ENCODE peak calls at places on chromosomes 1 and 21, in four cellular contexts. D, N, S and C are unnamed samples.

GRCh38 chr21:40668535-40669275 is 178.3 kb downstream of the DSCAM start:
- DNase-seq in S (no peak), N (no peak), D (no peak), C (no peak)

GRCh38 chr1:231417503-231417902 is 4.6 kb downstream of the EGLN1 start:
- DNase-seq in N (no peak), D (no peak), S (no peak), C (no peak)

GRCh38 chr1:48056365-48056764 is 59.2 kb upstream of the TRABD2B start:
- DNase-seq in S (no peak), N (no peak), D (no peak), C (no peak)

GRCh38 chr1:7223334-7224080 is 438.3 kb downstream of the CAMTA1 start:
- DNase-seq in S (no peak), D (no peak), N (no peak), C (peak)

GRCh38 chr1:229556551-229556950 is 2.0 kb downstream of the ABCB10 start:
- DNase-seq in S (no peak), D (no peak), N (no peak), C (no peak)

GRCh38 chr1:2650967-2651645 is 18.3 kb upstream of the MMEL1 start:
- DNase-seq in S (no peak), N (peak), D (no peak), C (no peak)

GRCh38 chr1:85330206-85330605 is 53.8 kb upstream of the BCL10 start:
- DNase-seq in D (peak), S (no peak), N (no peak), C (peak)

GRCh38 chr1:116737855-116738318 is 16.3 kb upstream of the CD2 start:
- DNase-seq in D (no peak), N (no peak), S (no peak), C (no peak)

GRCh38 chr1:109918077-109918606 is 7.5 kb downstream of the CSF1 start:
- DNase-seq in D (no peak), N (no peak), S (no peak), C (no peak)

GRCh38 chr1:180951881-180952656 is 39.4 kb downstream of the KIAA1614 start:
- DNase-seq in D (no peak), N (no peak), S (no peak), C (no peak)

GRCh38 chr1:204623365-204623893 is 62.1 kb downstream of the LRRN2 start:
- DNase-seq in D (peak), S (no peak), N (no peak), C (peak)

GRCh38 chr1:2312589-2313301 is 78.6 kb downstream of the MORN1 start:
- DNase-seq in S (no peak), N (peak), D (no peak), C (no peak)

GRCh38 chr1:96983866-96984265 is 262.3 kb downstream of the PTBP2 start:
- DNase-seq in D (no peak), S (no peak), N (no peak), C (no peak)

GRCh38 chr1:200738733-200739498 is at the start of gene CAMSAP2:
- DNase-seq in N (peak), S (peak), D (peak), C (peak)

GRCh38 chr1:108646661-108647269 is 14.1 kb downstream of the HENMT1 start:
- DNase-seq in S (peak), D (peak), N (peak), C (peak)

GRCh38 chr1:157963713-157964112 is 29.7 kb upstream of the KIRREL1 start:
- DNase-seq in S (peak), D (peak), N (peak), C (peak)

GRCh38 chr1:46798820-46799219 is at the start of gene CYP4B1:
- DNase-seq in S (no peak), D (no peak), N (peak), C (peak)

GRCh38 chr1:185158806-185159205 is 1.8 kb downstream of the SWT1 start:
- DNase-seq in N (no peak), D (no peak), S (no peak), C (no peak)

GRCh38 chr1:202276081-202276715 is 65.5 kb downstream of the UBE2T start:
- DNase-seq in N (no peak), S (no peak), D (no peak), C (no peak)

GRCh38 chr1:163231385-163231784 is 28.7 kb upstream of the RGS5 start:
- DNase-seq in N (no peak), S (no peak), D (no peak), C (no peak)

GRCh38 chr1:43388021-43388575 is 1.5 kb downstream of the MED8 start:
- DNase-seq in S (no peak), D (no peak), N (no peak), C (no peak)

GRCh38 chr1:45894331-45894730 is 90.9 kb downstream of the MAST2 start:
- DNase-seq in N (no peak), D (no peak), S (no peak), C (no peak)

GRCh38 chr1:236685917-236686814 is at the start of gene ACTN2:
- DNase-seq in D (no peak), N (peak), S (peak), C (no peak)

GRCh38 chr1:6252374-6252710 is 8.4 kb downstream of the HES3 start:
- DNase-seq in D (no peak), N (no peak), S (no peak), C (no peak)

GRCh38 chr1:18463063-18463462 is 17.7 kb upstream of the KLHDC7A start:
- DNase-seq in N (no peak), S (no peak), D (no peak), C (no peak)

GRCh38 chr1:18463984-18464664 is 16.6 kb upstream of the KLHDC7A start:
- DNase-seq in N (peak), D (no peak), S (peak), C (no peak)

GRCh38 chr1:18464665-18465050 is 16.1 kb upstream of the KLHDC7A start:
- DNase-seq in D (peak), N (peak), S (peak), C (no peak)

GRCh38 chr1:18458751-18459133 is 22.0 kb upstream of the KLHDC7A start:
- DNase-seq in S (no peak), D (no peak), N (no peak), C (no peak)

DNA sequence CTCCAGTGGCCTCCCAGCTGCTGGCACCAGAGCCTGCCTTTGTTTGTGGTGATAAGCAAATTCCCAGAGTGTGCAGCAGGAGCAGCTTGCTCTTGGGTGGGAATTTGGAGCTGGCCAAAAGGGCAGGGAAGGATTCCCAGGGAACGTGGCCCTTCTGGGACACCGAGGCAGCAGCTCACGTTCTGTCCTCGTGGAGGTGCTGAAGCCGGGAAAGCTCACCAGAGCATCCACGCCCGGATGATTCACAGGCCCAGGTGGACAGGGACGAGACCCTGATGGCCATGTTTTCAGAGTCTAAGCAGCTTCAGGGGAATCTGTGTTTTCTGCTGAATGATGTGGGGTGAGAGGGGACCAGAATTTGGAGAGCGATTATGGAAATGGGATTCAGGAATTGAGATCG is 19.1 kb upstream of the KLHDC7A start:
- DNase-seq in D (no peak), S (no peak), N (peak), C (no peak)
- TF ChIP-seq CTCF in D (no peak), S (no peak), N (no peak), C (no peak)

DNA sequence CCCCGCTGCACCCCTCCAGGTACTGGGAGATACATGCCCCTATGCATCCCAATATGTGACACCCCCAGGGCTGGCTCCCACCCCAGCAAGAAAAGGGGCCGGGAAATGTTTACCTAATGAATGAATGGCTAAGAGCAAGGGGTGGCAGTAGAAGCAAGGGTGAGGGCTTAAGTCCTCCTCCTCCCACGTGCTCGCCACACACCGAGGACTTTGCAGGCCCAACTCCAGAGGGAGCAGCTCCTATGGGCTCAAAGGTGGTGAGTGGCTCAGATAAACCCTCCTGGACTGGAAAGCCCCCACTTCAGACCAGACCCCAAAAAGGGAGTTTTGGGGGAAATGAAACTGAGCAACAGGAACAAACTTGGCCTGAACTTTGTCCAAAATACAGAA is 11.4 kb downstream of the SLC45A3 start:
- DNase-seq in S (no peak), N (no peak), D (no peak), C (no peak)
- TF ChIP-seq CTCF in S (no peak), N (no peak), D (no peak), C (no peak)

GRCh38 chr1:100752806-100753205 is 33.3 kb downstream of the VCAM1 start:
- DNase-seq in S (no peak), N (no peak), D (no peak), C (no peak)

GRCh38 chr1:100747821-100748220 is 28.3 kb downstream of the VCAM1 start:
- DNase-seq in S (no peak), N (no peak), D (no peak), C (no peak)

GRCh38 chr1:100746542-100746932 is 27.0 kb downstream of the VCAM1 start:
- DNase-seq in S (no peak), N (no peak), D (no peak), C (peak)

DNA sequence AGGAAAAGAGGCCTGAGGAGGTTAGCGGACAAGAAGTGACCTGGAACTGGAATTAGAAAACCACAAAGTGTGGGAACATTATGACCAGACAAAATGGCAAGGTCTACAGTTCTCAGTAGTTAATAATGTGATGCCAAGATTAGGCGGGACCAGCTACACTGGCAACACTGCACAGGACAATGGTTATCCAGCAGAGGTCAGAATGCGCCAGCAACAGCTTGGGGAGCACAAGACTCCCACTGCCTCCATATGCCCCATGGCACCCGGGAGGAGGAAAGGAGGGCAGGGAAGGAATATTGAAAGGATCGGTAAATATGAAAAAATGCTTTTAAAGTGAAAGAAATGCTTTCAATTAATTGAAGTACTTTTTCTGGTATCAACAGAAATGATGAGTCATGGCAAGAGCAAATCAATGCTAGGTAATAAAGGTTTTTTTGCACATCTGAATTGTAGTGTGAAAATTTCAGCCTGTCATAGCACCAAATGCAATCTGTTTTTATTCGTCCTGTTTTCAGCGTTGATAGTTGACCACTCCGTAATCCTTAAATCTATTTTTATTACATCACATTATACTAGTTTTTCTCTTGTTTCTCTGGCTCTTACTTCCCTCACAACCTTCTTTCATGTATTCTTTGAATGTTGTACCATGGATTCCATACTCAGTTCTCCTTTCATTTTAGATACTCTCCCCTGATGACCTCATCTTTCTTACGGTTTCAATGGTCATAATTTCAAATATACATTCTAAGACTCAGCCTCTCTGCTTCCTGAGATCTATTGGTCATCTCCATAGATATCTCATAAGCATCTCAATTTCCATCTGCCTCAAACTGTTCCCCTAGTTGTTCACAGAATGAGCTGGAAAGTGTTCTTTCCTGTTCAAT is 30.7 kb downstream of the VCAM1 start:
- DNase-seq in S (no peak), D (no peak), N (no peak), C (no peak)
- TF ChIP-seq CTCF in S (no peak), D (no peak), N (no peak), C (no peak)

GRCh38 chr21:26846036-26846931 is 1.1 kb upstream of the ADAMTS1 start:
- DNase-seq in N (peak), D (peak), S (peak), C (peak)
- TF ChIP-seq CTCF in N (peak), D (no peak), S (no peak), C (no peak)